ENCODE peak calls at places on chromosomes 4 and X, in six cellular contexts. One of them, this sample, is unnamed.

GRCh38 chrX:12866451-12867377 is at the start of gene TLR7:
- DNase-seq in posterior vena cava: no peak
- DNase-seq in HFFc6: no peak
- DNase-seq in fibroblast of pulmonary artery: no peak
- DNase-seq in stomach: no peak
- DNase-seq in activated naive CD4-positive, alpha-beta T cell: no peak
- DNase-seq in this sample: no peak

GRCh38 chr4:2253160-2254084 is 8.5 kb downstream of the MXD4 start:
- DNase-seq in activated naive CD4-positive, alpha-beta T cell: no peak
- DNase-seq in fibroblast of pulmonary artery: no peak
- DNase-seq in posterior vena cava: peak
- DNase-seq in HFFc6: no peak
- DNase-seq in stomach: peak
- DNase-seq in this sample: no peak

GRCh38 chr4:15339732-15340131 is 88.1 kb upstream of the C1QTNF7 start:
- DNase-seq in stomach: no peak
- DNase-seq in activated naive CD4-positive, alpha-beta T cell: no peak
- DNase-seq in HFFc6: no peak
- DNase-seq in posterior vena cava: no peak
- DNase-seq in fibroblast of pulmonary artery: peak
- DNase-seq in this sample: no peak

GRCh38 chr4:102253860-102254259 is 91.4 kb downstream of the SLC39A8 start:
- DNase-seq in fibroblast of pulmonary artery: no peak
- DNase-seq in HFFc6: no peak
- DNase-seq in activated naive CD4-positive, alpha-beta T cell: no peak
- DNase-seq in posterior vena cava: no peak
- DNase-seq in stomach: no peak
- DNase-seq in this sample: no peak

GRCh38 chrX:151694121-151694520 is 1.1 kb upstream of the PRRG3 start:
- DNase-seq in fibroblast of pulmonary artery: no peak
- DNase-seq in posterior vena cava: no peak
- DNase-seq in stomach: no peak
- DNase-seq in activated naive CD4-positive, alpha-beta T cell: no peak
- DNase-seq in HFFc6: no peak
- DNase-seq in this sample: no peak

GRCh38 chr4:98430708-98431403 is 169.7 kb downstream of the RAP1GDS1 start:
- DNase-seq in activated naive CD4-positive, alpha-beta T cell: no peak
- DNase-seq in posterior vena cava: no peak
- DNase-seq in HFFc6: peak
- DNase-seq in stomach: no peak
- DNase-seq in fibroblast of pulmonary artery: peak
- DNase-seq in this sample: peak

GRCh38 chr4:8130346-8131066 is 28.1 kb downstream of the ABLIM2 start:
- DNase-seq in stomach: no peak
- DNase-seq in HFFc6: no peak
- DNase-seq in activated naive CD4-positive, alpha-beta T cell: no peak
- DNase-seq in posterior vena cava: no peak
- DNase-seq in fibroblast of pulmonary artery: no peak
- DNase-seq in this sample: no peak

GRCh38 chr4:112523764-112524505 is 8.0 kb upstream of the NEUROG2 start:
- DNase-seq in stomach: peak
- DNase-seq in posterior vena cava: no peak
- DNase-seq in fibroblast of pulmonary artery: peak
- DNase-seq in activated naive CD4-positive, alpha-beta T cell: peak
- DNase-seq in HFFc6: no peak
- DNase-seq in this sample: peak

GRCh38 chr4:15352508-15352907 is 75.3 kb upstream of the C1QTNF7 start:
- DNase-seq in activated naive CD4-positive, alpha-beta T cell: no peak
- DNase-seq in HFFc6: no peak
- DNase-seq in stomach: no peak
- DNase-seq in fibroblast of pulmonary artery: no peak
- DNase-seq in posterior vena cava: no peak
- DNase-seq in this sample: no peak

GRCh38 chr4:28772066-28772465 is 1911.4 kb downstream of the STIM2 start:
- DNase-seq in fibroblast of pulmonary artery: peak
- DNase-seq in stomach: no peak
- DNase-seq in posterior vena cava: no peak
- DNase-seq in HFFc6: peak
- DNase-seq in activated naive CD4-positive, alpha-beta T cell: no peak
- DNase-seq in this sample: peak

GRCh38 chr4:114807759-114808404 is 209.3 kb downstream of the UGT8 start:
- DNase-seq in posterior vena cava: peak
- DNase-seq in fibroblast of pulmonary artery: peak
- DNase-seq in HFFc6: no peak
- DNase-seq in activated naive CD4-positive, alpha-beta T cell: no peak
- DNase-seq in stomach: peak
- DNase-seq in this sample: peak

GRCh38 chr4:77074961-77075855 is 581 bp downstream of the CCNI start:
- DNase-seq in HFFc6: peak
- DNase-seq in fibroblast of pulmonary artery: peak
- DNase-seq in activated naive CD4-positive, alpha-beta T cell: peak
- DNase-seq in stomach: peak
- DNase-seq in posterior vena cava: peak
- DNase-seq in this sample: peak

GRCh38 chr4:26412381-26413372 is 77.6 kb downstream of the CCKAR start:
- DNase-seq in posterior vena cava: no peak
- DNase-seq in activated naive CD4-positive, alpha-beta T cell: no peak
- DNase-seq in HFFc6: no peak
- DNase-seq in stomach: peak
- DNase-seq in fibroblast of pulmonary artery: no peak
- DNase-seq in this sample: no peak

GRCh38 chrX:9542765-9543119 is 77.9 kb downstream of the TBL1X start:
- DNase-seq in stomach: no peak
- DNase-seq in fibroblast of pulmonary artery: no peak
- DNase-seq in HFFc6: no peak
- DNase-seq in posterior vena cava: no peak
- DNase-seq in activated naive CD4-positive, alpha-beta T cell: no peak
- DNase-seq in this sample: no peak

GRCh38 chr4:177638871-177639270 is 196.6 kb upstream of the AGA start:
- DNase-seq in activated naive CD4-positive, alpha-beta T cell: no peak
- DNase-seq in posterior vena cava: no peak
- DNase-seq in HFFc6: no peak
- DNase-seq in stomach: no peak
- DNase-seq in fibroblast of pulmonary artery: no peak
- DNase-seq in this sample: no peak

GRCh38 chrX:64850371-64851082 is 125.7 kb downstream of the ZC4H2 start:
- DNase-seq in fibroblast of pulmonary artery: no peak
- DNase-seq in activated naive CD4-positive, alpha-beta T cell: no peak
- DNase-seq in posterior vena cava: no peak
- DNase-seq in stomach: no peak
- DNase-seq in HFFc6: no peak
- DNase-seq in this sample: no peak

GRCh38 chrX:132615396-132616131 is 126.7 kb upstream of the MBNL3 start:
- DNase-seq in posterior vena cava: no peak
- DNase-seq in activated naive CD4-positive, alpha-beta T cell: no peak
- DNase-seq in fibroblast of pulmonary artery: peak
- DNase-seq in HFFc6: peak
- DNase-seq in stomach: peak
- DNase-seq in this sample: peak

GRCh38 chrX:134782796-134783195 is 124.5 kb upstream of the PLAC1 start:
- DNase-seq in posterior vena cava: no peak
- DNase-seq in activated naive CD4-positive, alpha-beta T cell: no peak
- DNase-seq in fibroblast of pulmonary artery: peak
- DNase-seq in HFFc6: peak
- DNase-seq in stomach: no peak
- DNase-seq in this sample: peak

GRCh38 chrX:129139837-129140679 is 383.2 kb downstream of the SMARCA1 start:
- DNase-seq in posterior vena cava: no peak
- DNase-seq in activated naive CD4-positive, alpha-beta T cell: no peak
- DNase-seq in stomach: no peak
- DNase-seq in HFFc6: no peak
- DNase-seq in fibroblast of pulmonary artery: no peak
- DNase-seq in this sample: no peak

GRCh38 chr4:2871911-2872310 is 28.3 kb downstream of the ADD1 start:
- DNase-seq in stomach: no peak
- DNase-seq in posterior vena cava: no peak
- DNase-seq in activated naive CD4-positive, alpha-beta T cell: no peak
- DNase-seq in HFFc6: no peak
- DNase-seq in fibroblast of pulmonary artery: no peak
- DNase-seq in this sample: no peak

GRCh38 chr4:61380865-61381264 is 180.7 kb downstream of the ADGRL3 start:
- DNase-seq in stomach: no peak
- DNase-seq in fibroblast of pulmonary artery: no peak
- DNase-seq in HFFc6: no peak
- DNase-seq in activated naive CD4-positive, alpha-beta T cell: no peak
- DNase-seq in posterior vena cava: no peak
- DNase-seq in this sample: no peak

GRCh38 chr4:8556341-8557150 is 23.6 kb upstream of the GPR78 start:
- DNase-seq in HFFc6: no peak
- DNase-seq in posterior vena cava: peak
- DNase-seq in fibroblast of pulmonary artery: peak
- DNase-seq in stomach: no peak
- DNase-seq in activated naive CD4-positive, alpha-beta T cell: no peak
- DNase-seq in this sample: peak

GRCh38 chr4:65071532-65071931 is 598.8 kb downstream of the EPHA5 start:
- DNase-seq in fibroblast of pulmonary artery: no peak
- DNase-seq in stomach: no peak
- DNase-seq in posterior vena cava: no peak
- DNase-seq in activated naive CD4-positive, alpha-beta T cell: no peak
- DNase-seq in HFFc6: no peak
- DNase-seq in this sample: no peak

GRCh38 chr4:150569384-150569987 is 12.5 kb upstream of the MAB21L2 start:
- DNase-seq in activated naive CD4-positive, alpha-beta T cell: no peak
- DNase-seq in fibroblast of pulmonary artery: peak
- DNase-seq in stomach: no peak
- DNase-seq in HFFc6: peak
- DNase-seq in posterior vena cava: no peak
- DNase-seq in this sample: no peak

GRCh38 chr4:65089666-65090065 is 580.6 kb downstream of the EPHA5 start:
- DNase-seq in activated naive CD4-positive, alpha-beta T cell: no peak
- DNase-seq in stomach: no peak
- DNase-seq in posterior vena cava: no peak
- DNase-seq in HFFc6: no peak
- DNase-seq in fibroblast of pulmonary artery: peak
- DNase-seq in this sample: no peak

GRCh38 chr4:156751486-156751885 is 220.1 kb downstream of the PDGFC start:
- DNase-seq in fibroblast of pulmonary artery: peak
- DNase-seq in HFFc6: peak
- DNase-seq in activated naive CD4-positive, alpha-beta T cell: no peak
- DNase-seq in posterior vena cava: no peak
- DNase-seq in stomach: no peak
- DNase-seq in this sample: peak

This sample was measured in AG20443.